ENCODE peak calls at places on chromosomes 4 and X, in nine cellular contexts. A is WTC11; Y is uterus; X is HFFc6; S is GM12865; C is CD8-positive, alpha-beta memory T cell; K is endothelial cell; W is activated CD4-positive, alpha-beta T cell treated with anti-CD3 and anti-CD28 coated beads, Interleukin-2, amount 50 U/mL, for 1 hour; H is left lobe of liver. Z is an unnamed sample.

GRCh38 chr4:28009541-28009940 is 1148.9 kb downstream of the STIM2 start:
- DNase-seq in Y (no peak), A (no peak), C (no peak), K (no peak), W (no peak), X (peak), H (no peak), S (no peak), Z (no peak)

GRCh38 chr4:152524429-152524828 is 11.5 kb downstream of the FBXW7 start:
- DNase-seq in C (peak), W (no peak), X (no peak), Y (no peak), S (peak), H (no peak), A (no peak), K (no peak), Z (no peak)

GRCh38 chr4:149897784-149898183 is 82.1 kb upstream of the IQCM start:
- DNase-seq in C (no peak), H (no peak), Y (no peak), X (no peak), S (peak), W (no peak), K (no peak), A (no peak), Z (no peak)

GRCh38 chr4:158856852-158857251 is 88.0 kb downstream of the FNIP2 start:
- DNase-seq in C (peak), A (no peak), X (peak), H (no peak), K (no peak), Y (no peak), S (peak), W (no peak), Z (no peak)

GRCh38 chr4:82753725-82754410 is 44.7 kb downstream of the SCD5 start:
- DNase-seq in X (no peak), C (no peak), K (no peak), H (no peak), A (no peak), W (no peak), S (no peak), Y (no peak), Z (no peak)

GRCh38 chr4:165367040-165367439 is 11.8 kb upstream of the CPE start:
- DNase-seq in H (peak), X (no peak), W (no peak), C (no peak), Y (no peak), K (no peak), S (no peak), A (no peak), Z (no peak)

GRCh38 chrX:9147086-9147485 is 113.2 kb upstream of the FAM9B start:
- DNase-seq in Y (no peak), W (no peak), S (no peak), C (no peak), X (no peak), A (no peak), K (no peak), H (no peak), Z (no peak)

GRCh38 chrX:50877310-50877709 is 33.2 kb upstream of the BMP15 start:
- DNase-seq in Y (no peak), S (no peak), W (no peak), X (no peak), H (no peak), C (no peak), A (no peak), K (no peak), Z (no peak)

GRCh38 chr4:145935253-145936141 is 3.1 kb downstream of the ZNF827 start:
- DNase-seq in W (no peak), K (peak), C (peak), Y (peak), S (peak), A (peak), H (no peak), X (no peak), Z (peak)

GRCh38 chrX:54659547-54659946 is 129.5 kb downstream of the GNL3L start:
- DNase-seq in H (no peak), X (no peak), Y (no peak), A (no peak), W (no peak), K (no peak), C (no peak), S (no peak), Z (no peak)

GRCh38 chr4:55768291-55768690 is 51.3 kb upstream of the EXOC1L start:
- DNase-seq in H (no peak), S (no peak), Y (no peak), X (peak), C (no peak), W (no peak), K (no peak), A (no peak), Z (no peak)

GRCh38 chr4:173145111-173145510 is 23.5 kb upstream of the GALNT7 start:
- DNase-seq in S (no peak), Y (no peak), W (no peak), K (no peak), H (no peak), A (no peak), X (no peak), C (no peak), Z (no peak)

GRCh38 chr4:86640469-86640868 is 46.4 kb downstream of the PTPN13 start:
- DNase-seq in A (no peak), C (no peak), X (peak), H (no peak), K (no peak), Y (no peak), S (no peak), W (no peak), Z (no peak)

GRCh38 chrX:124028177-124028576 is 66.7 kb downstream of the STAG2 start:
- DNase-seq in C (no peak), H (no peak), Y (no peak), A (no peak), X (peak), W (no peak), S (no peak), K (no peak), Z (no peak)

GRCh38 chrX:67568769-67569168 is 24.9 kb downstream of the AR start:
- DNase-seq in H (no peak), S (no peak), C (no peak), K (no peak), W (no peak), X (no peak), Y (no peak), A (no peak), Z (no peak)

GRCh38 chrX:42778096-42778495 is at the start of gene PPP1R2C:
- DNase-seq in W (no peak), C (peak), Y (no peak), K (no peak), A (no peak), X (no peak), S (no peak), H (no peak), Z (no peak)

GRCh38 chr4:8101796-8102355 is 56.7 kb downstream of the ABLIM2 start:
- DNase-seq in K (no peak), S (no peak), C (no peak), W (no peak), Y (no peak), H (no peak), X (no peak), A (no peak), Z (no peak)

GRCh38 chr4:54794033-54794432 is 136.3 kb downstream of the KIT start:
- DNase-seq in X (no peak), K (no peak), C (peak), S (no peak), H (no peak), Y (no peak), A (no peak), W (no peak), Z (no peak)

GRCh38 chr4:23368081-23368697 is 521.7 kb downstream of the PPARGC1A start:
- DNase-seq in K (peak), S (no peak), Y (no peak), A (peak), C (no peak), W (no peak), H (peak), X (no peak), Z (no peak)

GRCh38 chrX:10078266-10078665 is 78.5 kb upstream of the CLCN4 start:
- DNase-seq in Y (no peak), S (no peak), A (no peak), W (no peak), H (no peak), X (no peak), C (no peak), K (no peak), Z (no peak)

GRCh38 chrX:135170877-135171519 is at the start of gene CT55:
- DNase-seq in K (no peak), S (no peak), W (no peak), X (no peak), C (no peak), A (peak), H (no peak), Y (no peak), Z (no peak)

GRCh38 chr4:137981277-137981676 is 260.9 kb downstream of the SLC7A11 start:
- DNase-seq in C (no peak), A (no peak), X (peak), H (no peak), W (no peak), S (no peak), Y (no peak), K (no peak), Z (no peak)

GRCh38 chr4:102246416-102246815 is 98.9 kb downstream of the SLC39A8 start:
- DNase-seq in K (no peak), H (no peak), X (no peak), W (no peak), Y (no peak), S (no peak), A (no peak), C (no peak), Z (no peak)

GRCh38 chr4:189131131-189131530 is 809.5 kb upstream of the FRG1 start:
- DNase-seq in S (no peak), W (no peak), C (no peak), X (no peak), H (no peak), A (no peak), K (no peak), Y (no peak), Z (no peak)

GRCh38 chrX:81174286-81174685 is 27.4 kb downstream of the HMGN5 start:
- DNase-seq in X (peak), A (no peak), K (no peak), H (no peak), Y (no peak), W (no peak), S (peak), C (peak), Z (no peak)

GRCh38 chr4:10180603-10180926 is 64.0 kb upstream of the WDR1 start:
- DNase-seq in A (no peak), W (no peak), Y (no peak), X (no peak), C (no peak), K (no peak), S (no peak), H (no peak), Z (no peak)

GRCh38 chr4:146062325-146062715 is 113.2 kb upstream of the LSM6 start:
- DNase-seq in C (no peak), H (no peak), K (no peak), Y (no peak), W (no peak), X (no peak), A (no peak), S (peak), Z (no peak)

GRCh38 chr4:54527532-54527931 is 130.2 kb upstream of the KIT start:
- DNase-seq in W (no peak), Y (no peak), C (no peak), K (no peak), A (peak), S (no peak), H (no peak), X (no peak), Z (no peak)

GRCh38 chr4:40584517-40585141 is 45.0 kb downstream of the RBM47 start:
- DNase-seq in S (no peak), Y (no peak), K (no peak), X (no peak), A (no peak), C (no peak), H (no peak), W (no peak), Z (no peak)